ENCODE peak calls at places on chromosomes 11 and 22, in nine cellular contexts. M is GM12865; L is esophagus muscularis mucosa; K is RPMI8226; W is BJ; R is RCC 7860; O is HFFc6; Z is MV-4-11; I is stimulated activated CD4-positive, alpha-beta T cell treated with anti-CD3 and anti-CD28 coated beads, TNF-alpha, amount 100 ng/mL, for 24 hours. Q is an unnamed sample.

GRCh38 chr11:63911440-63911839 is 5.5 kb downstream of the RCOR2 start:
- DNase-seq in Z (no peak), M (no peak), L (no peak), R (no peak), O (no peak), I (no peak), W (no peak), K (no peak), Q (no peak)

GRCh38 chr11:46277313-46277622 is 194 bp upstream of the CREB3L1 start:
- DNase-seq in O (peak), K (no peak), W (no peak), L (no peak), Z (no peak), R (no peak), I (no peak), M (peak), Q (no peak)

GRCh38 chr11:30917859-30918478 is 331.8 kb upstream of the MPPED2 start:
- DNase-seq in O (peak), M (peak), R (peak), W (no peak), K (peak), L (no peak), Z (peak), I (no peak), Q (no peak)

GRCh38 chr22:42880815-42881214 is 23.7 kb upstream of the ARFGAP3 start:
- DNase-seq in L (no peak), O (no peak), W (no peak), K (no peak), M (no peak), R (no peak), Z (no peak), I (no peak), Q (no peak)

GRCh38 chr11:11179239-11179638 is 173.8 kb downstream of the CSNK2A3 start:
- DNase-seq in M (no peak), K (no peak), W (peak), O (peak), I (no peak), R (peak), Z (no peak), L (no peak), Q (no peak)

GRCh38 chr22:44128961-44129613 is 51.6 kb upstream of the PARVG start:
- DNase-seq in M (no peak), W (no peak), Z (peak), K (no peak), O (no peak), L (no peak), R (no peak), I (no peak), Q (no peak)

GRCh38 chr22:29623553-29624169 is 20.2 kb downstream of the NF2 start:
- DNase-seq in W (no peak), O (no peak), R (no peak), I (no peak), K (no peak), Z (peak), M (no peak), L (no peak), Q (no peak)

GRCh38 chr11:90542092-90542491 is 319.2 kb upstream of the CHORDC1 start:
- DNase-seq in K (no peak), L (no peak), O (no peak), R (no peak), I (no peak), M (no peak), Z (no peak), W (no peak), Q (no peak)

GRCh38 chr11:127117231-127117671 is 116.7 kb upstream of the KIRREL3 start:
- DNase-seq in K (no peak), I (no peak), Z (no peak), M (no peak), O (no peak), W (no peak), L (no peak), R (no peak), Q (no peak)

GRCh38 chr11:78147807-78148206 is 8.4 kb upstream of the ALG8 start:
- DNase-seq in L (no peak), W (no peak), Z (no peak), K (no peak), O (no peak), R (no peak), M (no peak), I (no peak), Q (no peak)

GRCh38 chr11:131077340-131077739 is 161.1 kb upstream of the SNX19 start:
- DNase-seq in M (no peak), Z (no peak), L (no peak), K (no peak), O (peak), I (no peak), R (no peak), W (no peak), Q (no peak)

GRCh38 chr11:105193260-105193659 is 53.7 kb upstream of the CARD18 start:
- DNase-seq in R (no peak), O (no peak), W (no peak), M (no peak), Z (no peak), I (no peak), L (no peak), K (no peak), Q (no peak)

GRCh38 chr22:39808087-39808486 is 85.5 kb downstream of the ENTHD1 start:
- DNase-seq in O (peak), Z (no peak), K (peak), I (no peak), L (no peak), M (peak), R (no peak), W (no peak), Q (no peak)

GRCh38 chr11:93740031-93740801 is 1.1 kb downstream of the TAF1D start:
- DNase-seq in I (peak), W (peak), M (peak), K (peak), Z (no peak), R (peak), O (peak), L (no peak), Q (peak)

GRCh38 chr11:88569342-88569741 is 231.8 kb upstream of the CTSC start:
- DNase-seq in I (no peak), K (no peak), W (no peak), R (no peak), L (no peak), Z (no peak), O (no peak), M (no peak), Q (no peak)